ENCODE peak calls at places on chromosomes 2 and 18, in ten cellular contexts. One of them, this sample, is unnamed.

GRCh38 chr2:85259101-85259590 is 68.6 kb downstream of the TGOLN2 start:
- DNase-seq in prostate gland: no peak
- DNase-seq in osteocyte: no peak
- DNase-seq in hepatocyte: peak
- DNase-seq in HFF-Myc: no peak
- DNase-seq in GM20000: no peak
- DNase-seq in type B pancreatic cell: no peak
- DNase-seq in transverse colon: no peak
- DNase-seq in omental fat pad: no peak
- DNase-seq in astrocyte of the cerebellum: peak
- DNase-seq in this sample: peak

GRCh38 chr2:66574701-66575624 is 140.0 kb downstream of the MEIS1 start:
- DNase-seq in prostate gland: peak
- DNase-seq in osteocyte: no peak
- DNase-seq in hepatocyte: peak
- DNase-seq in HFF-Myc: peak
- DNase-seq in GM20000: no peak
- DNase-seq in type B pancreatic cell: no peak
- DNase-seq in transverse colon: peak
- DNase-seq in omental fat pad: no peak
- DNase-seq in astrocyte of the cerebellum: peak
- DNase-seq in this sample: peak

GRCh38 chr2:199693861-199694260 is 157.1 kb downstream of the FTCDNL1 start:
- DNase-seq in prostate gland: no peak
- DNase-seq in osteocyte: no peak
- DNase-seq in hepatocyte: no peak
- DNase-seq in HFF-Myc: no peak
- DNase-seq in GM20000: no peak
- DNase-seq in type B pancreatic cell: no peak
- DNase-seq in transverse colon: no peak
- DNase-seq in omental fat pad: no peak
- DNase-seq in astrocyte of the cerebellum: no peak
- DNase-seq in this sample: no peak

GRCh38 chr2:101710690-101711318 is 13.3 kb downstream of the MAP4K4 start:
- DNase-seq in prostate gland: no peak
- DNase-seq in osteocyte: no peak
- DNase-seq in hepatocyte: no peak
- DNase-seq in HFF-Myc: no peak
- DNase-seq in GM20000: no peak
- DNase-seq in type B pancreatic cell: no peak
- DNase-seq in transverse colon: no peak
- DNase-seq in omental fat pad: no peak
- DNase-seq in astrocyte of the cerebellum: peak
- DNase-seq in this sample: no peak

GRCh38 chr18:69878534-69878933 is 69.1 kb downstream of the CD226 start:
- DNase-seq in prostate gland: no peak
- DNase-seq in osteocyte: no peak
- DNase-seq in hepatocyte: no peak
- DNase-seq in HFF-Myc: no peak
- DNase-seq in GM20000: no peak
- DNase-seq in type B pancreatic cell: no peak
- DNase-seq in transverse colon: no peak
- DNase-seq in omental fat pad: no peak
- DNase-seq in astrocyte of the cerebellum: no peak
- DNase-seq in this sample: no peak

GRCh38 chr2:233639860-233640259 is 3.6 kb downstream of the UGT1A10 start:
- DNase-seq in prostate gland: no peak
- DNase-seq in osteocyte: no peak
- DNase-seq in hepatocyte: no peak
- DNase-seq in HFF-Myc: no peak
- DNase-seq in GM20000: no peak
- DNase-seq in type B pancreatic cell: no peak
- DNase-seq in transverse colon: no peak
- DNase-seq in omental fat pad: no peak
- DNase-seq in astrocyte of the cerebellum: no peak
- DNase-seq in this sample: no peak

GRCh38 chr18:58785171-58785805 is 79.4 kb upstream of the ZNF532 start:
- DNase-seq in prostate gland: peak
- DNase-seq in osteocyte: no peak
- DNase-seq in hepatocyte: peak
- DNase-seq in HFF-Myc: peak
- DNase-seq in GM20000: no peak
- DNase-seq in type B pancreatic cell: no peak
- DNase-seq in transverse colon: peak
- DNase-seq in omental fat pad: no peak
- DNase-seq in astrocyte of the cerebellum: peak
- DNase-seq in this sample: no peak

GRCh38 chr2:71614976-71615768 is 161.8 kb downstream of the DYSF start:
- DNase-seq in prostate gland: no peak
- DNase-seq in osteocyte: peak
- DNase-seq in hepatocyte: peak
- DNase-seq in HFF-Myc: no peak
- DNase-seq in GM20000: no peak
- DNase-seq in type B pancreatic cell: peak
- DNase-seq in transverse colon: peak
- DNase-seq in omental fat pad: no peak
- DNase-seq in astrocyte of the cerebellum: peak
- DNase-seq in this sample: no peak

GRCh38 chr2:21646449-21646848 is 522.7 kb downstream of the TDRD15 start:
- DNase-seq in prostate gland: no peak
- DNase-seq in osteocyte: no peak
- DNase-seq in hepatocyte: no peak
- DNase-seq in HFF-Myc: no peak
- DNase-seq in GM20000: no peak
- DNase-seq in type B pancreatic cell: no peak
- DNase-seq in transverse colon: no peak
- DNase-seq in omental fat pad: no peak
- DNase-seq in astrocyte of the cerebellum: no peak
- DNase-seq in this sample: no peak

GRCh38 chr18:29874519-29875098 is 1167.9 kb downstream of the DSC3 start:
- DNase-seq in prostate gland: no peak
- DNase-seq in osteocyte: no peak
- DNase-seq in hepatocyte: peak
- DNase-seq in HFF-Myc: peak
- DNase-seq in GM20000: peak
- DNase-seq in type B pancreatic cell: no peak
- DNase-seq in transverse colon: no peak
- DNase-seq in omental fat pad: no peak
- DNase-seq in astrocyte of the cerebellum: peak
- DNase-seq in this sample: no peak

GRCh38 chr2:223465793-223466192 is 136.4 kb downstream of the SCG2 start:
- DNase-seq in prostate gland: peak
- DNase-seq in osteocyte: no peak
- DNase-seq in hepatocyte: peak
- DNase-seq in HFF-Myc: peak
- DNase-seq in GM20000: no peak
- DNase-seq in type B pancreatic cell: no peak
- DNase-seq in transverse colon: peak
- DNase-seq in omental fat pad: peak
- DNase-seq in astrocyte of the cerebellum: peak
- DNase-seq in this sample: peak

GRCh38 chr2:24907106-24907505 is 12.9 kb downstream of the ADCY3 start:
- DNase-seq in prostate gland: no peak
- DNase-seq in osteocyte: no peak
- DNase-seq in hepatocyte: no peak
- DNase-seq in HFF-Myc: no peak
- DNase-seq in GM20000: no peak
- DNase-seq in type B pancreatic cell: no peak
- DNase-seq in transverse colon: no peak
- DNase-seq in omental fat pad: no peak
- DNase-seq in astrocyte of the cerebellum: no peak
- DNase-seq in this sample: no peak

GRCh38 chr2:152189622-152190495 is 14.3 kb upstream of the STAM2 start:
- DNase-seq in prostate gland: peak
- DNase-seq in osteocyte: no peak
- DNase-seq in hepatocyte: peak
- DNase-seq in HFF-Myc: peak
- DNase-seq in GM20000: peak
- DNase-seq in type B pancreatic cell: no peak
- DNase-seq in transverse colon: peak
- DNase-seq in omental fat pad: no peak
- DNase-seq in astrocyte of the cerebellum: peak
- DNase-seq in this sample: peak

GRCh38 chr2:37782721-37783438 is 111.4 kb upstream of the CDC42EP3 start:
- DNase-seq in prostate gland: no peak
- DNase-seq in osteocyte: no peak
- DNase-seq in hepatocyte: no peak
- DNase-seq in HFF-Myc: no peak
- DNase-seq in GM20000: no peak
- DNase-seq in type B pancreatic cell: no peak
- DNase-seq in transverse colon: peak
- DNase-seq in omental fat pad: no peak
- DNase-seq in astrocyte of the cerebellum: no peak
- DNase-seq in this sample: no peak

GRCh38 chr18:77321823-77322805 is 72.5 kb downstream of the GALR1 start:
- DNase-seq in prostate gland: no peak
- DNase-seq in osteocyte: no peak
- DNase-seq in hepatocyte: peak
- DNase-seq in HFF-Myc: no peak
- DNase-seq in GM20000: no peak
- DNase-seq in type B pancreatic cell: no peak
- DNase-seq in transverse colon: peak
- DNase-seq in omental fat pad: no peak
- DNase-seq in astrocyte of the cerebellum: no peak
- DNase-seq in this sample: no peak

DNA sequence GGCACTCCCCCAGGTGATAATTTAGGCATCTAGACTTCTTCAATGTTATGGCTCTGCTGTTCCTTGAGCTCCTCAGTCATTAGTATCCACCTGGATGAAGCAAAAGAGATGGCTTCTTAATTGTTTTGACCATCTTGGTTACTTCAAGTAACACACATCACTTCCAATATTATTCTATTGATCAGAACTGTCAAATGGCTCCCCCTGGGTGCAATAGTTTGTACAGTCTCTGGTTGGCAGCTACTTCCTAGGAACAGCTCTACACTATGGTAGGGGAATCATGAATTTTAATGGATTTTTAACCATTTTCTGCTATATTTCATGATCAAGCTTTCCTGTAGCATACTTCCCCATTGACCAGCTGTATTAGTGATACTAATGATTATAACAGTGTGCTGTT is 157.0 kb downstream of the NYAP2 start:
- DNase-seq in prostate gland: no peak
- DNase-seq in osteocyte: no peak
- DNase-seq in hepatocyte: no peak
- DNase-seq in HFF-Myc: no peak
- DNase-seq in GM20000: no peak
- DNase-seq in type B pancreatic cell: no peak
- DNase-seq in transverse colon: no peak
- DNase-seq in omental fat pad: no peak
- DNase-seq in astrocyte of the cerebellum: no peak
- DNase-seq in this sample: no peak
- TF ChIP-seq CTCF in prostate gland: no peak
- TF ChIP-seq CTCF in osteocyte: no peak
- TF ChIP-seq CTCF in hepatocyte: no peak
- TF ChIP-seq CTCF in HFF-Myc: no peak
- TF ChIP-seq CTCF in GM20000: no peak
- TF ChIP-seq CTCF in type B pancreatic cell: peak
- TF ChIP-seq CTCF in transverse colon: no peak
- TF ChIP-seq CTCF in omental fat pad: no peak
- TF ChIP-seq CTCF in astrocyte of the cerebellum: no peak
- TF ChIP-seq CTCF in this sample: no peak

GRCh38 chr18:55861266-55861665 is 273.3 kb upstream of the TCF4 start:
- DNase-seq in prostate gland: no peak
- DNase-seq in osteocyte: no peak
- DNase-seq in hepatocyte: peak
- DNase-seq in HFF-Myc: no peak
- DNase-seq in GM20000: no peak
- DNase-seq in type B pancreatic cell: no peak
- DNase-seq in transverse colon: no peak
- DNase-seq in omental fat pad: no peak
- DNase-seq in astrocyte of the cerebellum: no peak
- DNase-seq in this sample: peak
- TF ChIP-seq CTCF in prostate gland: no peak
- TF ChIP-seq CTCF in osteocyte: peak
- TF ChIP-seq CTCF in hepatocyte: peak
- TF ChIP-seq CTCF in HFF-Myc: peak
- TF ChIP-seq CTCF in GM20000: no peak
- TF ChIP-seq CTCF in type B pancreatic cell: peak
- TF ChIP-seq CTCF in transverse colon: no peak
- TF ChIP-seq CTCF in omental fat pad: no peak
- TF ChIP-seq CTCF in astrocyte of the cerebellum: peak
- TF ChIP-seq CTCF in this sample: peak

DNA sequence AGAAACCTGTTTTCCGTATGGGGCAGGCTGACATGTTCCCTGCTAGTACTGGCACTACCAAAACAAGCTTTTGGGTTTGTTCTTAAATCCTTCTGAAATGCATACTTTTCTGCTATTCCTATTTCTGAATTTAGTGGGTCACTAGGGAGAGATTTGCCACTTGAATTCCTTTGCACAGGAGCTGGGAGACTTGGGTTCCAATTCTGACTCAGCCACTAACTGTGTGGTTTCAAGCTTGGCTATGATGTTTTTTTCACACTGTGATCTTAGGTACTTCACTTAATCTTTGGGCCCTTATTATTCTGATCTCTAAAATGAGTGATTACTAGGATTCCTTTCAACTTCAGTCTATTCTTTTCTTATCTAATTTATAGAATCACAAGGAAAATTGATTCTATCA is 105.5 kb downstream of the BCL11A start:
- DNase-seq in prostate gland: no peak
- DNase-seq in osteocyte: no peak
- DNase-seq in hepatocyte: no peak
- DNase-seq in HFF-Myc: no peak
- DNase-seq in GM20000: no peak
- DNase-seq in type B pancreatic cell: no peak
- DNase-seq in transverse colon: no peak
- DNase-seq in omental fat pad: no peak
- DNase-seq in astrocyte of the cerebellum: no peak
- DNase-seq in this sample: no peak
- TF ChIP-seq CTCF in prostate gland: no peak
- TF ChIP-seq CTCF in osteocyte: no peak
- TF ChIP-seq CTCF in hepatocyte: no peak
- TF ChIP-seq CTCF in HFF-Myc: no peak
- TF ChIP-seq CTCF in GM20000: no peak
- TF ChIP-seq CTCF in type B pancreatic cell: no peak
- TF ChIP-seq CTCF in transverse colon: no peak
- TF ChIP-seq CTCF in omental fat pad: no peak
- TF ChIP-seq CTCF in astrocyte of the cerebellum: no peak
- TF ChIP-seq CTCF in this sample: no peak

GRCh38 chr2:16034151-16034974 is 94.0 kb downstream of the MYCN start:
- DNase-seq in prostate gland: no peak
- DNase-seq in osteocyte: no peak
- DNase-seq in hepatocyte: no peak
- DNase-seq in HFF-Myc: no peak
- DNase-seq in GM20000: no peak
- DNase-seq in type B pancreatic cell: no peak
- DNase-seq in transverse colon: no peak
- DNase-seq in omental fat pad: no peak
- DNase-seq in astrocyte of the cerebellum: no peak
- DNase-seq in this sample: no peak
- TF ChIP-seq CTCF in prostate gland: no peak
- TF ChIP-seq CTCF in osteocyte: no peak
- TF ChIP-seq CTCF in hepatocyte: peak
- TF ChIP-seq CTCF in HFF-Myc: no peak
- TF ChIP-seq CTCF in GM20000: no peak
- TF ChIP-seq CTCF in type B pancreatic cell: peak
- TF ChIP-seq CTCF in transverse colon: no peak
- TF ChIP-seq CTCF in omental fat pad: no peak
- TF ChIP-seq CTCF in astrocyte of the cerebellum: no peak
- TF ChIP-seq CTCF in this sample: no peak

GRCh38 chr2:227748079-227748478 is 2.4 kb downstream of the SCYGR8 start:
- DNase-seq in prostate gland: no peak
- DNase-seq in osteocyte: no peak
- DNase-seq in hepatocyte: no peak
- DNase-seq in HFF-Myc: no peak
- DNase-seq in GM20000: no peak
- DNase-seq in type B pancreatic cell: no peak
- DNase-seq in transverse colon: no peak
- DNase-seq in omental fat pad: no peak
- DNase-seq in astrocyte of the cerebellum: no peak
- DNase-seq in this sample: no peak
- TF ChIP-seq CTCF in prostate gland: no peak
- TF ChIP-seq CTCF in osteocyte: peak
- TF ChIP-seq CTCF in hepatocyte: peak
- TF ChIP-seq CTCF in HFF-Myc: peak
- TF ChIP-seq CTCF in GM20000: no peak
- TF ChIP-seq CTCF in type B pancreatic cell: peak
- TF ChIP-seq CTCF in transverse colon: no peak
- TF ChIP-seq CTCF in omental fat pad: no peak
- TF ChIP-seq CTCF in astrocyte of the cerebellum: peak
- TF ChIP-seq CTCF in this sample: peak

This sample was measured in AG09319.